ENCODE peak calls at places on chromosomes 2 and 18, in nine cellular contexts. N is CD4-positive, CD25-positive, alpha-beta regulatory T cell; L is stomach; Z is H9; V is psoas muscle; O is HCT116; C is mesendoderm; P is gastrocnemius medialis; R is Panc1. F is an unnamed sample. For H3K4me1 and H3K27me3, the result is how much of the 10 kb centered on the place peaks cover.

GRCh38 chr18:77359561-77360314 is 110.1 kb downstream of the GALR1 start:
- DNase-seq in O (no peak), V (no peak), P (no peak), Z (no peak), R (no peak), N (no peak), L (no peak), C (no peak), F (no peak)

GRCh38 chr18:63878343-63878742 is 9.2 kb upstream of the SERPINB2 start:
- DNase-seq in R (no peak), P (no peak), V (no peak), C (no peak), N (no peak), L (no peak), Z (no peak), O (no peak), F (no peak)

GRCh38 chr2:219969508-219969907 is 342.1 kb downstream of the SLC4A3 start:
- DNase-seq in L (no peak), N (no peak), O (no peak), Z (no peak), P (no peak), R (no peak), C (no peak), V (no peak), F (no peak)

GRCh38 chr2:21895200-21895599 is 771.4 kb downstream of the TDRD15 start:
- DNase-seq in R (no peak), L (no peak), V (no peak), Z (no peak), N (no peak), O (no peak), P (no peak), C (no peak), F (no peak)

GRCh38 chr2:165871025-165871424 is 77.0 kb upstream of the GALNT3 start:
- DNase-seq in Z (no peak), L (no peak), P (no peak), O (no peak), C (no peak), V (no peak), N (no peak), R (no peak), F (no peak)

GRCh38 chr18:46356278-46357033 is 252.3 kb downstream of the HAUS1 start:
- DNase-seq in L (no peak), R (no peak), C (no peak), P (no peak), N (no peak), V (no peak), Z (no peak), O (no peak), F (no peak)

GRCh38 chr2:6772366-6772710 is 93.4 kb downstream of the CMPK2 start:
- DNase-seq in C (peak), R (no peak), O (no peak), V (no peak), Z (peak), N (no peak), L (no peak), P (no peak), F (no peak)

GRCh38 chr2:230221533-230221932 is 1.7 kb upstream of the SP110 start:
- DNase-seq in L (no peak), R (no peak), V (no peak), P (no peak), C (no peak), Z (no peak), O (no peak), N (no peak), F (no peak)

GRCh38 chr2:191845248-191845715 is 1.6 kb downstream of the CAVIN2 start:
- DNase-seq in R (no peak), L (no peak), O (no peak), N (no peak), Z (peak), P (peak), V (peak), C (no peak), F (no peak)

GRCh38 chr2:558302-558642 is 118.9 kb downstream of the TMEM18 start:
- DNase-seq in P (no peak), Z (no peak), L (no peak), C (no peak), V (no peak), O (no peak), N (no peak), R (no peak), F (no peak)

GRCh38 chr18:4107049-4107459 is 348.1 kb downstream of the DLGAP1 start:
- DNase-seq in P (no peak), R (no peak), Z (no peak), N (no peak), L (no peak), V (no peak), C (peak), O (no peak), F (no peak)

GRCh38 chr2:236664131-236664530 is 94.5 kb downstream of the ACKR3 start:
- DNase-seq in C (no peak), N (no peak), V (no peak), O (no peak), R (no peak), P (no peak), L (no peak), Z (no peak), F (no peak)

GRCh38 chr2:9897796-9898195 is 53.7 kb upstream of the GRHL1 start:
- DNase-seq in C (peak), V (no peak), P (no peak), N (no peak), Z (no peak), L (no peak), O (no peak), R (no peak), F (no peak)

GRCh38 chr2:159249955-159250723 is 36.4 kb downstream of the WDSUB1 start:
- DNase-seq in L (no peak), C (no peak), V (peak), R (peak), N (no peak), Z (no peak), O (peak), P (peak), F (no peak)

GRCh38 chr2:240511351-240512108 is 46.3 kb downstream of the ANKMY1 start:
- DNase-seq in N (no peak), R (no peak), C (no peak), L (no peak), P (no peak), V (no peak), O (no peak), Z (peak), F (no peak)

GRCh38 chr18:5892772-5893431 is 2.4 kb downstream of the TMEM200C start:
- DNase-seq in P (no peak), O (no peak), Z (no peak), V (no peak), R (no peak), C (no peak), L (no peak), N (no peak), F (no peak)

GRCh38 chr2:8518986-8519669 is 162.7 kb upstream of the ID2 start:
- DNase-seq in N (no peak), L (no peak), O (no peak), P (no peak), C (no peak), Z (no peak), R (no peak), V (no peak), F (no peak)

GRCh38 chr2:120399889-120400240 is 53.9 kb downstream of the INHBB start:
- DNase-seq in L (no peak), R (no peak), O (no peak), Z (no peak), C (no peak), P (no peak), V (no peak), N (no peak), F (no peak)

GRCh38 chr2:112644155-112644932 is 1.4 kb upstream of the SLC20A1 start:
- DNase-seq in P (no peak), N (no peak), Z (no peak), V (no peak), O (peak), C (peak), R (no peak), L (no peak), F (no peak)

GRCh38 chr2:28366496-28367282 is 26.0 kb upstream of the FOSL2 start:
- DNase-seq in P (no peak), L (peak), R (no peak), O (no peak), N (peak), Z (no peak), V (no peak), C (peak), F (peak)

GRCh38 chr2:30721241-30721640 is 86.0 kb downstream of the CAPN13 start:
- DNase-seq in N (no peak), Z (peak), P (no peak), R (no peak), C (no peak), O (no peak), V (no peak), L (peak), F (no peak)

GRCh38 chr2:64675860-64676259 is 22.1 kb upstream of the SERTAD2 start:
- DNase-seq in R (peak), N (no peak), P (peak), C (peak), L (no peak), O (no peak), V (no peak), Z (no peak), F (no peak)

GRCh38 chr2:39513641-39514094 is 76.6 kb upstream of the MAP4K3 start:
- DNase-seq in P (peak), V (peak), C (peak), R (no peak), Z (peak), O (peak), N (no peak), L (peak), F (no peak)

GRCh38 chr2:11234309-11234708 is 79.0 kb downstream of the SLC66A3 start:
- DNase-seq in L (no peak), P (no peak), V (no peak), R (no peak), C (no peak), Z (no peak), N (peak), O (no peak), F (no peak)

GRCh38 chr18:61876899-61877298 is 15.9 kb downstream of the RNF152 start:
- DNase-seq in R (no peak), N (no peak), Z (no peak), L (no peak), O (no peak), C (no peak), P (no peak), V (no peak), F (no peak)

GRCh38 chr2:112973156-112973555 is 4.7 kb upstream of the IL36G start:
- DNase-seq in Z (no peak), O (no peak), R (no peak), N (no peak), C (no peak), L (no peak), V (no peak), P (no peak), F (no peak)

GRCh38 chr2:82819936-82820335 is 1639.1 kb downstream of the SUCLG1 start:
- DNase-seq in L (no peak), P (no peak), N (no peak), Z (no peak), O (no peak), R (no peak), C (no peak), V (no peak), F (no peak)

GRCh38 chr2:189782221-189782671 is 1.9 kb downstream of the ORMDL1 start:
- DNase-seq in O (no peak), N (no peak), R (no peak), L (no peak), C (no peak), P (no peak), Z (no peak), V (no peak), F (no peak)

GRCh38 chr2:200158586-200159365 is 147.7 kb upstream of the SPATS2L start:
- DNase-seq in R (no peak), C (peak), N (no peak), Z (no peak), L (no peak), V (no peak), P (no peak), O (no peak), F (no peak)

GRCh38 chr18:8424481-8424880 is 184.8 kb upstream of the RAB12 start:
- DNase-seq in L (no peak), O (no peak), P (no peak), C (peak), R (no peak), N (no peak), Z (no peak), V (no peak), F (no peak)

GRCh38 chr2:23533014-23533730 is 148.2 kb downstream of the KLHL29 start:
- DNase-seq in V (no peak), N (no peak), O (no peak), L (no peak), R (no peak), P (no peak), C (peak), Z (peak), F (no peak)

GRCh38 chr2:72895759-72896281 is 8.6 kb downstream of the SPR start:
- DNase-seq in C (no peak), R (no peak), V (peak), Z (no peak), P (no peak), O (no peak), N (no peak), L (peak), F (no peak)

GRCh38 chr2:217150236-217150635 is 290.4 kb upstream of the TNP1 start:
- DNase-seq in V (no peak), R (no peak), N (no peak), O (no peak), L (no peak), P (no peak), C (no peak), Z (no peak), F (no peak)

DNA sequence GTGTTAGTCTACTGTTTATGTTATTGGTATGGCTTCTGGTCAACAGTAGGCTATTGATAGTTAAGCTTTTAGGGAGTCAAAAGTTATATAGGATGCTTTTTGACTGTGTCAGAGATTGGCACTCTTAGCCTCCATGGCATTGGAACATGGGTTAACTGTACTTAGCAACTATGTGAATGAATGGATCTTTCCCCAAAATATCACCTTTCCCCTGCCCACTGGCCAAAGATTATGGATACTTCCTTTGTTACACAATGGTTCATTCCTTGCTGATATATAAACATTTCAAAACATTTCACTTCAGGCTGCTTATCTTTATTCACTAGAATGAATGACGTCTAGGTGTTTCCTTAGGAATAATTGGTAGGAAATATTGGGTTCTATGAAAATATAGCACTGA is 62.1 kb upstream of the DOCK10 start:
- DNase-seq in O (no peak), N (no peak), Z (no peak), P (no peak), V (no peak), L (no peak), R (no peak), C (no peak), F (no peak)
- H3K4me1 ChIP-seq in O (under half), N (under half), Z (under half), P (under half), V (under half), L (under half), R (under half), C (under half), F (under half)

GRCh38 chr18:72866901-72867701 is 686 bp downstream of the NETO1 start:
- DNase-seq in L (no peak), N (no peak), C (peak), P (no peak), Z (peak), O (no peak), R (no peak), V (no peak), F (no peak)
- H3K27ac ChIP-seq in L (no peak), N (no peak), C (no peak), P (no peak), Z (no peak), O (no peak), R (no peak), V (no peak), F (no peak)

DNA sequence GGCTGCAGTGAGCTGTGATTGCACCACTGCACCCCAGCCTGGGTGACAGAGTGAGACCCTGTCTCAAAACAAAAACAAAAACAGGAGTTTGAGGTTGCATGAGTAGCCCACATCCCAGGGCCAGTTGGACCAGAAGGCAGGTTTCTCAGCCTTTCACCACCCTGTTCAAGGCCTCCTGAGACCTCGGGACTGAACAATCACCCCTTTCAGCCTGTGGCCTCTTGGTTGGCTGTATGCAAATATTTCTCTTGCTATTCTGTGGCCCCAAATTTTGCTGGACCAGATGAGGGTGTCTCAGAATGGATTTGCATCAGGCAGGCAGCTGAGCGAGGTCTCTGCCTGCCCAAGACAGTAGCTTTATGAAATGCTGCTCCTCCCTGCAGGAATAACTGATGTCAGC is 56.9 kb downstream of the DPYSL5 start:
- DNase-seq in N (no peak), R (no peak), C (no peak), Z (no peak), P (no peak), L (no peak), V (no peak), O (no peak), F (no peak)
- H3K27me3 ChIP-seq in N (under half), R (under half), C (under half), Z (under half), P (under half), L (under half), V (under half), O (under half), F (under half)

GRCh38 chr2:134143568-134143967 is 110.3 kb upstream of the MGAT5 start:
- DNase-seq in C (no peak), P (no peak), O (no peak), N (no peak), L (no peak), R (no peak), V (no peak), Z (no peak), F (no peak)
- H3K4me1 ChIP-seq in C (under half), P (under half), O (half or more), N (under half), L (half or more), R (under half), V (under half), Z (under half), F (half or more)

DNA sequence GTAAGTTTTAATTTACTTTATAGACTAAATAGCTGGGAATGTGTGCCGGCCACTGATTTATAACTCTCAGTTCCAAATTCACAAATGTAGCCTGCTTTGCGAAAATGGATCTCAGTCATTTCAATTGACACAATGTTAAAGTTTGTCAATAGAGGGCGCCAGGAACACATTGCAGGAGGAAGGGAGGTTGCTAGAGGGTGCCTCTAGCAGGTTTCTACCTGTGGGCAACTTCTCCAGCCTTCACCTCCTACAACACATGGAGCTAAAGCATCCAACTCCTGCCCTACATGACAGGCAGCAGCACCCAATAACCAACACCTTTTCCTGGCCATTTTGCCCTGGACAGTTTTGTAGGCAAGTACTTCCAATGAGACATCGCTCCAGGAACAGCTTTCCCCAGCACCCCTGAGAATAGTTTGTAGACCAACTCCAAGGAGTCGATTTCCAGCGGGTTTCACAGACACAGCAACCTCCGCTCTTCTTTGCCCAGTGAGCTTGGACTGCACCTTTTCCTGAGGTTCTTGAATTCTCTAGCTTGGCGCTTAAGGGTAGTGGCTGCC is 784.8 kb upstream of the CDH2 start:
- DNase-seq in V (no peak), N (no peak), O (peak), P (no peak), Z (peak), C (peak), R (peak), L (no peak), F (no peak)
- H3K27ac ChIP-seq in V (no peak), N (no peak), O (no peak), P (no peak), Z (no peak), C (no peak), R (no peak), L (no peak), F (no peak)

DNA sequence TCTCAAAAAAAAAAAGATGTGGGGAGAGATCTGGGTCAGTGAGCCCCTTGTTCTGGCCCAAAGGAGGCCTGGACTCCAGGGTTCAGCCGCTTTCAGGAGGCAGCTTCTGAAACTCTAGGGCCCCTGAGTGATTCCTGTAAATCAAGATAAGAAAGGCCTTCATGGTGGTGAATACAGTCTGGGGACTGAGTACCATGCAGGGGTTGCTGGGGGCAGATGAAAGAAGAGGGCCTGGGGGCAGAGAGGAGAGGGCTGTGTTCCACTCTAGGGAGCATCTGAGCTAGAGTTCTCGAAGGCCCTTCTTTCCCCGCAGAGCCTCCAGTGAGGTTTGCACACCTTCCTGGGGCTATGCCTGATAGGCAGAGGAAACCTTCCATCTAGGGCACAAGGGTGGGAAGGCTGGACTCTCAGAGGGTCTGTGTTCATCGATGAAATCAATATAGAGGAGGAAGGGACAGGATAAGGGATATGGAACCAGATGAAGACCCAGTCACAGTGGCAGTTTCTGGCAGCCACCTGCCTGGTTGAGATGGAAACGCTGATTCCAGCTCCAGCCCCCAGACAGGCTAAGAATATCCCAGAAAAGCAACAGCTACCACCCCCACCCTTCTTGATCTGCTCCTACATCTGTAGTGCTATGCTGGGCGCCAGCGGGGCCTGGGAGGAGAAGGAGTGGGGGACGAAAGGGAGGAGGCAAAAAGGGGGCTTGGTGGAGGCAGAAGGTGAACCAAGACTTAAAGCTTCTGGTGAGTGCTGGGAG is 4.7 kb upstream of the CDK5R2 start:
- DNase-seq in V (no peak), N (no peak), R (no peak), Z (no peak), P (no peak), L (no peak), C (no peak), O (no peak), F (no peak)
- H3K27me3 ChIP-seq in V (under half), N (under half), R (under half), Z (under half), P (under half), L (under half), C (under half), O (under half), F (under half)

F was measured in CD4-positive, alpha-beta memory T cell.